ENCODE peak calls at places on chromosomes 5 and 9, in nine cellular contexts. P is spleen, V is left lung, N is cardiac muscle cell, R is heart left ventricle, A is neural progenitor cell, E is fibroblast of pulmonary artery, G is brain microvascular endothelial cell, U is HCT116. J is an unnamed sample.

GRCh38 chr5:61687371-61687770 is 355.3 kb downstream of the ZSWIM6 start:
- DNase-seq in P (no peak), V (no peak), N (no peak), R (no peak), A (no peak), E (no peak), G (no peak), U (no peak), J (no peak)

GRCh38 chr5:21654551-21654950 is 1198.6 kb downstream of the CDH12 start:
- DNase-seq in P (no peak), V (no peak), N (no peak), R (no peak), A (no peak), E (no peak), G (no peak), U (no peak), J (no peak)

GRCh38 chr5:5026407-5026780 is 113.7 kb upstream of the ADAMTS16 start:
- DNase-seq in P (peak), V (no peak), N (no peak), R (no peak), A (no peak), E (no peak), G (no peak), U (no peak), J (no peak)

GRCh38 chr5:159331099-159331973 is 1.0 kb upstream of the IL12B start:
- DNase-seq in P (peak), V (peak), N (peak), R (peak), A (peak), E (peak), G (no peak), U (no peak), J (peak)

GRCh38 chr5:132425975-132426524 is 56.5 kb downstream of the SLC22A5 start:
- DNase-seq in P (no peak), V (no peak), N (no peak), R (no peak), A (no peak), E (no peak), G (no peak), U (no peak), J (no peak)

GRCh38 chr9:116015855-116016254 is 137.7 kb upstream of the PAPPA start:
- DNase-seq in P (no peak), V (no peak), N (peak), R (no peak), A (no peak), E (peak), G (no peak), U (no peak), J (no peak)

GRCh38 chr5:109105631-109106267 is 304.0 kb downstream of the PJA2 start:
- DNase-seq in P (no peak), V (no peak), N (peak), R (no peak), A (peak), E (peak), G (peak), U (no peak), J (no peak)

GRCh38 chr5:83277953-83278352 is 193.6 kb upstream of the VCAN start:
- DNase-seq in P (no peak), V (no peak), N (no peak), R (no peak), A (no peak), E (no peak), G (no peak), U (no peak), J (no peak)

GRCh38 chr9:70486127-70486526 is 71.7 kb upstream of the KLF9 start:
- DNase-seq in P (no peak), V (no peak), N (no peak), R (no peak), A (no peak), E (no peak), G (no peak), U (no peak), J (no peak)

GRCh38 chr5:14665949-14666741 is 1.6 kb downstream of the OTULIN start:
- DNase-seq in P (peak), V (no peak), N (no peak), R (no peak), A (peak), E (peak), G (no peak), U (no peak), J (peak)
- TF ChIP-seq CTCF in P (peak), V (no peak), N (no peak), R (no peak), A (peak), E (peak), G (peak), U (peak), J (no peak)

DNA sequence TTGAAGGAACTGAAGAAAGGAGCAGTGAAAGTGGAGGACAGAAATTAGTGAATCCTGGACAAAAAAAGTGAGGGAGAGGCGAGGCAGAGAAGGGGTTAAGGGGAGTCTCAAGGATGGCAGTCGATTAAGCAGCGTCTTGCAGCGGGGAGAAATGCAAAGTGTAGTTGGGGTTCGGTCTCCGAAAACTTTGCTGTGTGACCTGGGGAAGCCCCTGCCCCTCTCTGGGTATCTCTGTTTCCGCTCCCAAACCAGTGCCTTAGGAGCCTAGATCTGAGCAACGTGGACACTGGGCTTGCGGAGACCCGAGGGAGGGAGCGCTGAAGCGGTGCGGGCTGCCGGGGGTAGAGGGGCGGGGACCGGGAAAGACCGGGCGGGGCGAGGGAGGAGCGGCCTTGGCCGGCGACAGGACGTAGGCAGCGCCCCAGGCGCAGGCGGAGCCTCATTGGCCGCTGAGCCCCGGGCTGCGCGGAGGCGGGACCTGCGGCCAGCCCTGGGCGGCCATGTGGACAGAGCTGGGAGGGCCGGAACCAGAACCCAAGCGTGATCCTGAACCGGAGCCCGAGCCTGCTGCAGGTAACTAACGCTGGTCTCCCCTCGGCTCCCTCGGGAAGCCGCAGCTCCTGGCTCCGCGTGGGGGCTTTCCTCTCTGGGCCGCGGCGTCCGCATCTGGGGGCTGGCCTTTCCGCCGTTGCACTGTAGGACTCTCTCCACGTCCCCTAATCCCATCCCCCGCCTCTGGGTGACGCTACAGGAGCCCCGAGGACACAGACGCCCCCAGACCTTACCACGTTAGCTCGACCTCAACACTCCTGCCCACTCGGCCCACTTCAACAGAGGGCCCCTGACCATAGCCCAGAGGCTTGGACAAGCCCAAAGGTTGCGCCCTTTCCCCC is at the start of gene ALDH1B1:
- DNase-seq in P (peak), V (peak), N (peak), R (peak), A (peak), E (peak), G (peak), U (peak), J (peak)
- TF ChIP-seq CTCF in P (peak), V (no peak), N (peak), R (peak), A (peak), E (peak), G (peak), U (peak), J (no peak)

GRCh38 chr5:123611407-123611709 is 99.4 kb downstream of the CSNK1G3 start:
- DNase-seq in P (no peak), V (no peak), N (no peak), R (no peak), A (no peak), E (no peak), G (no peak), U (no peak), J (no peak)
- TF ChIP-seq CTCF in P (peak), V (no peak), N (no peak), R (no peak), A (no peak), E (no peak), G (no peak), U (no peak), J (peak)

DNA sequence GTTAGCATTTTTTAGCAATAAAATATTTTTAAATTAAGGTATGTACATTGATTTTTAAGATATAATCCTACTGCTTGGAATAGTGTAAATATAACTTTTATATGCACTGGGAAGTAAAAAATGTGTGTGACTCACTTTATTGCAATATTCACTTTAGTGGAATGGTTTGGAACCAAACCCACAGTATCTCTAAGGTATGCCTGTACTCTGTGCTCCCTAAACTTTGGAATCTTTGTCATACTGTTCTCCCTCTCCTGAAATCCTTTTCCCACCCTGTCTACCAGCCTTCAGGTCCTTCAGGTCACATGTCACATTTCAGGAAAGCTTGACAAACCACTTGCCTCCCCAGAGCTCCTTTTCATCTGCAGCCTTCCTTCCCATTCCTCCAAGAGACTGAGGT is 308.7 kb downstream of the SPOCK1 start:
- DNase-seq in P (no peak), V (no peak), N (peak), R (no peak), A (no peak), E (peak), G (no peak), U (no peak), J (no peak)
- TF ChIP-seq CTCF in P (no peak), V (no peak), N (no peak), R (no peak), A (no peak), E (no peak), G (no peak), U (no peak), J (no peak)

GRCh38 chr5:170892201-170892600 is 30.4 kb downstream of the RANBP17 start:
- DNase-seq in P (no peak), V (no peak), N (peak), R (no peak), A (no peak), E (peak), G (peak), U (no peak), J (no peak)

GRCh38 chr5:170896779-170897178 is 35.0 kb downstream of the RANBP17 start:
- DNase-seq in P (peak), V (peak), N (peak), R (no peak), A (peak), E (peak), G (peak), U (no peak), J (peak)
- TF ChIP-seq CTCF in P (no peak), V (peak), N (peak), R (peak), A (peak), E (peak), G (peak), U (peak), J (peak)

GRCh38 chr5:181173420-181174342 is 26.3 kb downstream of the OR2V2 start:
- DNase-seq in P (no peak), V (no peak), N (peak), R (no peak), A (peak), E (peak), G (peak), U (peak), J (no peak)
- TF ChIP-seq CTCF in P (peak), V (no peak), N (no peak), R (no peak), A (no peak), E (no peak), G (no peak), U (no peak), J (no peak)

DNA sequence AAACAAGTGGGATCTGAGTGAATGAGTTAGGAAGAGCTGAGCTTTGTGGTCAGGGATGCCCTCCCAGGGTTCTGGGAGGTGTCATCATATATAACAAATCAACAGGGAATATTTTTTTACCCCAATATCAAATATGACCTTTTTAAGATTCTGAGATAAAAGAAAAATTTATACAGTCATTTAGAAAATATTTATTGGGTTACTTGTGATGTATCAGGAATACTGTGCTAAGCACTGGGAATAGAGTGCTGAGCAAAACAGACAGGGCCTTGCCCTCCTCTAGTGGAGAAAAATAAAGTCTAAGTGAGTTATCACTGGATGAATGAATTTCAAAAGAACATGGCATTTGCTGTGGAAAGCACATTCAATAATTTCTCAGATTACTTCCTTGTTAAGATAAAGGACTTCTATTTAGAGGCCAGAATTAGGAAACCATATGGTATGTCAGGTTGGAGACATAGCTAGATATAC is 102.9 kb downstream of the BOD1 start:
- DNase-seq in P (no peak), V (no peak), N (peak), R (no peak), A (no peak), E (no peak), G (peak), U (no peak), J (no peak)
- TF ChIP-seq CTCF in P (no peak), V (no peak), N (no peak), R (no peak), A (no peak), E (no peak), G (peak), U (no peak), J (no peak)

GRCh38 chr9:76662476-76663281 is 101.6 kb upstream of the PCA3 start:
- DNase-seq in P (no peak), V (no peak), N (no peak), R (no peak), A (no peak), E (no peak), G (no peak), U (no peak), J (no peak)
- TF ChIP-seq CTCF in P (no peak), V (no peak), N (no peak), R (no peak), A (no peak), E (no peak), G (no peak), U (no peak), J (no peak)